ENCODE peak calls at places on chromosomes 7 and 10, in six cellular contexts. X, K, P, D, I and V are unnamed samples.

GRCh38 chr10:86775056-86775858 is 18.8 kb downstream of the BMPR1A start:
- DNase-seq in X (no peak), K (no peak), P (no peak), D (no peak), I (no peak), V (no peak)

GRCh38 chr7:136911362-136911761 is 42.9 kb downstream of the CHRM2 start:
- DNase-seq in X (no peak), K (no peak), P (no peak), D (peak), I (no peak), V (no peak)

GRCh38 chr7:712601-713457 is 13.7 kb upstream of the DNAAF5 start:
- DNase-seq in X (no peak), K (peak), P (no peak), D (no peak), I (no peak), V (no peak)

GRCh38 chr10:6918305-6918704 is 338.2 kb upstream of the PRKCQ start:
- DNase-seq in X (peak), K (no peak), P (peak), D (peak), I (peak), V (no peak)

GRCh38 chr7:24952464-24952863 is 27.5 kb downstream of the OSBPL3 start:
- DNase-seq in X (no peak), K (no peak), P (no peak), D (no peak), I (no peak), V (no peak)

GRCh38 chr10:80171248-80171660 is 34.1 kb downstream of the ANXA11 start:
- DNase-seq in X (no peak), K (no peak), P (no peak), D (peak), I (no peak), V (no peak)

GRCh38 chr10:50623299-50624153 is at the start of gene SGMS1:
- DNase-seq in X (peak), K (peak), P (peak), D (peak), I (peak), V (no peak)

GRCh38 chr7:10022957-10023356 is 950.7 kb upstream of the PHF14 start:
- DNase-seq in X (no peak), K (peak), P (no peak), D (peak), I (no peak), V (no peak)

GRCh38 chr7:44580945-44581344 is 1.1 kb downstream of the TMED4 start:
- DNase-seq in X (no peak), K (no peak), P (no peak), D (no peak), I (no peak), V (no peak)

GRCh38 chr7:56033671-56034432 is 17.4 kb downstream of the PSPH start:
- DNase-seq in X (peak), K (peak), P (peak), D (peak), I (peak), V (no peak)

GRCh38 chr7:26166681-26167266 is 14.8 kb downstream of the NFE2L3 start:
- DNase-seq in X (no peak), K (no peak), P (no peak), D (peak), I (no peak), V (no peak)